ENCODE peak calls at places on chromosomes 2 and 18, in nine cellular contexts. One of them, this sample, is unnamed.

GRCh38 chr2:196592912-196593881 is 46.3 kb upstream of the CCDC150 start:
- DNase-seq in GM13977: peak; percentile 84
- DNase-seq in colonic mucosa: peak; percentile 18
- DNase-seq in sigmoid colon: no peak
- DNase-seq in fibroblast of mammary gland: peak; percentile 37
- DNase-seq in left ventricle myocardium inferior: peak; percentile 40
- DNase-seq in RWPE1: peak; percentile 36
- DNase-seq in stomach: no peak
- DNase-seq in choroid plexus epithelial cell: peak; percentile 51
- DNase-seq in this sample: peak; percentile 53

GRCh38 chr2:151408788-151409600 is 708 bp upstream of the RIF1 start:
- DNase-seq in GM13977: no peak
- DNase-seq in colonic mucosa: no peak
- DNase-seq in sigmoid colon: no peak
- DNase-seq in fibroblast of mammary gland: no peak
- DNase-seq in left ventricle myocardium inferior: no peak
- DNase-seq in RWPE1: no peak
- DNase-seq in stomach: no peak
- DNase-seq in choroid plexus epithelial cell: no peak
- DNase-seq in this sample: no peak

GRCh38 chr2:212354382-212354781 is 184.2 kb downstream of the ERBB4 start:
- DNase-seq in GM13977: no peak
- DNase-seq in colonic mucosa: no peak
- DNase-seq in sigmoid colon: no peak
- DNase-seq in fibroblast of mammary gland: no peak
- DNase-seq in left ventricle myocardium inferior: no peak
- DNase-seq in RWPE1: no peak
- DNase-seq in stomach: no peak
- DNase-seq in choroid plexus epithelial cell: no peak
- DNase-seq in this sample: no peak

GRCh38 chr2:130836501-130837174 is at the start of gene ARHGEF4:
- DNase-seq in GM13977: peak; percentile 80
- DNase-seq in colonic mucosa: peak; percentile 79
- DNase-seq in sigmoid colon: no peak
- DNase-seq in fibroblast of mammary gland: no peak
- DNase-seq in left ventricle myocardium inferior: no peak
- DNase-seq in RWPE1: peak; percentile 75
- DNase-seq in stomach: peak; percentile 70
- DNase-seq in choroid plexus epithelial cell: no peak
- DNase-seq in this sample: no peak

GRCh38 chr2:23803965-23804542 is 122.9 kb downstream of the ATAD2B start:
- DNase-seq in GM13977: no peak
- DNase-seq in colonic mucosa: no peak
- DNase-seq in sigmoid colon: no peak
- DNase-seq in fibroblast of mammary gland: peak; percentile 65
- DNase-seq in left ventricle myocardium inferior: peak; percentile 31
- DNase-seq in RWPE1: no peak
- DNase-seq in stomach: peak; percentile 33
- DNase-seq in choroid plexus epithelial cell: peak; percentile 54
- DNase-seq in this sample: peak; percentile 25

GRCh38 chr2:200247494-200247893 is 59.0 kb upstream of the SPATS2L start:
- DNase-seq in GM13977: no peak
- DNase-seq in colonic mucosa: no peak
- DNase-seq in sigmoid colon: no peak
- DNase-seq in fibroblast of mammary gland: no peak
- DNase-seq in left ventricle myocardium inferior: no peak
- DNase-seq in RWPE1: no peak
- DNase-seq in stomach: no peak
- DNase-seq in choroid plexus epithelial cell: peak; percentile 78
- DNase-seq in this sample: peak; percentile 57

GRCh38 chr18:36315736-36316135 is 18.2 kb downstream of the FHOD3 start:
- DNase-seq in GM13977: no peak
- DNase-seq in colonic mucosa: no peak
- DNase-seq in sigmoid colon: no peak
- DNase-seq in fibroblast of mammary gland: peak; percentile 67
- DNase-seq in left ventricle myocardium inferior: no peak
- DNase-seq in RWPE1: no peak
- DNase-seq in stomach: no peak
- DNase-seq in choroid plexus epithelial cell: no peak
- DNase-seq in this sample: peak; percentile 63

GRCh38 chr18:54257015-54257414 is 12.3 kb upstream of the POLI start:
- DNase-seq in GM13977: no peak
- DNase-seq in colonic mucosa: no peak
- DNase-seq in sigmoid colon: no peak
- DNase-seq in fibroblast of mammary gland: no peak
- DNase-seq in left ventricle myocardium inferior: no peak
- DNase-seq in RWPE1: no peak
- DNase-seq in stomach: no peak
- DNase-seq in choroid plexus epithelial cell: peak; percentile 57
- DNase-seq in this sample: no peak

DNA sequence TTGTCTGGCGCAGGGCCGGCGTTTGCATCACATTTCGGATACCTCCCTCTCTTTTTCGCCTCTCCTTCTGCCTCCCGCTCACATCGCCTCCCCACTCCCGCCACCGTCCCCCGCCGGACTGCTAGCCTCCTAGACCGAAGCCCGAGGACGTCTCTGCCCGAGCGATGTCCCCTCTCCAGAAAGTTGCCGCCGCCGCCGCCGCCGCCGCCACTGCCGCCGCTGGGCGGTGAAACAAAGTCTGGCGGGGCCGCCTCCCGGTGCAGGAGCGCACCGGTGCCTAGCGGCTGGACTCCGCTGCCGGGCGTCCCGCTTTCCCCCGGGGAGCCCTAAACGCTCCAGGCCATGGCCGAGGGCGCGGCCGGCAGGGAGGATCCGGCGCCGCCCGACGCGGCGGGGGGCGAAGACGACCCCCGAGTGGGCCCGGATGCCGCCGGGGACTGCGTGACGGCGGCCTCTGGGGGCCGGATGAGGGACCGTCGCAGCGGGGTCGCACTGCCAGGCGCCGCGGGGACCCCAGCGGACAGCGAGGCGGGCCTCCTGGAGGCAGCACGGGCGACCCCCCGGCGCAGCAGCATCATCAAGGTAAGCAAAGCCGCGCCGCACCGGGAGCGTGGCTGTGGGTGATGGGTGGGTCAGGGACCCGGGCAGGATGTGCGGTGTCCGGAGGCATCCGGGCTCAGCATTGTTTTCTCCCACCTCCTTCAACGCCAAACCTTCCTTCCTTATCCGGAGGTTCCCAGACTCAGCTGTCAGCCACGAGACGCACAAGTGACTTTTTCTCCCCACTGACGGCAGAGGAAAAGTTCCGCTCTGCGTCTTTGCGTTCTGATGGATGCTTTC is 585 bp downstream of the PLCL1 start:
- DNase-seq in GM13977: peak; percentile 47
- DNase-seq in colonic mucosa: peak; percentile 29
- DNase-seq in sigmoid colon: peak; percentile 80
- DNase-seq in fibroblast of mammary gland: no peak
- DNase-seq in left ventricle myocardium inferior: peak; percentile 22
- DNase-seq in RWPE1: no peak
- DNase-seq in stomach: no peak
- DNase-seq in choroid plexus epithelial cell: peak; percentile 10
- DNase-seq in this sample: peak; percentile 13
- TF ChIP-seq CTCF in GM13977: no peak
- TF ChIP-seq CTCF in colonic mucosa: no peak
- TF ChIP-seq CTCF in sigmoid colon: no peak
- TF ChIP-seq CTCF in fibroblast of mammary gland: no peak
- TF ChIP-seq CTCF in left ventricle myocardium inferior: peak; percentile 26
- TF ChIP-seq CTCF in RWPE1: no peak
- TF ChIP-seq CTCF in stomach: peak; percentile 4
- TF ChIP-seq CTCF in choroid plexus epithelial cell: no peak
- TF ChIP-seq CTCF in this sample: no peak

DNA sequence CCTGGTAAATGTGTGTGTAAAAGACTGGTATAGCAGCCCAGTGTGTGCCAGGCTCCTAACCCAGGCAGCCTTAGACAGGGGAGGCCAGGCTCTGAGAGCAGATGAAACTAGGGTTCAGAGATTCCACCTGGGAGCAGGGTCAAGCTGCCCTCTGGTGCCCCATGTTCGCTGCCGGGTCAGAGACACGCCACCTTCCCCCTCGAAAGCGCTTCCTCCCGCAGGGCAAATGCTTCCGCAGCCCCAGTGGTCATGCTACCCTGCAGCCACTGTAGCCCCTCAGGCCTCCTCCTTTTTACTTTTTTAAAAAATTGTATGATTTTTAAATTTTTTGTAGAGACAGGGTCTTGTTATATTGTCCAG is 10.6 kb upstream of the KLF11 start:
- DNase-seq in GM13977: no peak
- DNase-seq in colonic mucosa: no peak
- DNase-seq in sigmoid colon: no peak
- DNase-seq in fibroblast of mammary gland: no peak
- DNase-seq in left ventricle myocardium inferior: no peak
- DNase-seq in RWPE1: no peak
- DNase-seq in stomach: no peak
- DNase-seq in choroid plexus epithelial cell: no peak
- DNase-seq in this sample: no peak
- TF ChIP-seq CTCF in GM13977: no peak
- TF ChIP-seq CTCF in colonic mucosa: no peak
- TF ChIP-seq CTCF in sigmoid colon: no peak
- TF ChIP-seq CTCF in fibroblast of mammary gland: no peak
- TF ChIP-seq CTCF in left ventricle myocardium inferior: no peak
- TF ChIP-seq CTCF in RWPE1: no peak
- TF ChIP-seq CTCF in stomach: no peak
- TF ChIP-seq CTCF in choroid plexus epithelial cell: no peak
- TF ChIP-seq CTCF in this sample: no peak

GRCh38 chr2:170152421-170152820 is 25.5 kb upstream of the MYO3B start:
- DNase-seq in GM13977: no peak
- DNase-seq in colonic mucosa: no peak
- DNase-seq in sigmoid colon: no peak
- DNase-seq in fibroblast of mammary gland: no peak
- DNase-seq in left ventricle myocardium inferior: no peak
- DNase-seq in RWPE1: no peak
- DNase-seq in stomach: no peak
- DNase-seq in choroid plexus epithelial cell: no peak
- DNase-seq in this sample: no peak

GRCh38 chr2:170155723-170156253 is 22.2 kb upstream of the MYO3B start:
- DNase-seq in GM13977: no peak
- DNase-seq in colonic mucosa: no peak
- DNase-seq in sigmoid colon: no peak
- DNase-seq in fibroblast of mammary gland: no peak
- DNase-seq in left ventricle myocardium inferior: no peak
- DNase-seq in RWPE1: no peak
- DNase-seq in stomach: no peak
- DNase-seq in choroid plexus epithelial cell: no peak
- DNase-seq in this sample: no peak

GRCh38 chr2:170156592-170156991 is 21.4 kb upstream of the MYO3B start:
- DNase-seq in GM13977: no peak
- DNase-seq in colonic mucosa: no peak
- DNase-seq in sigmoid colon: no peak
- DNase-seq in fibroblast of mammary gland: no peak
- DNase-seq in left ventricle myocardium inferior: no peak
- DNase-seq in RWPE1: no peak
- DNase-seq in stomach: no peak
- DNase-seq in choroid plexus epithelial cell: no peak
- DNase-seq in this sample: no peak

GRCh38 chr2:170157025-170157684 is 20.8 kb upstream of the MYO3B start:
- DNase-seq in GM13977: no peak
- DNase-seq in colonic mucosa: no peak
- DNase-seq in sigmoid colon: no peak
- DNase-seq in fibroblast of mammary gland: peak; percentile 64
- DNase-seq in left ventricle myocardium inferior: no peak
- DNase-seq in RWPE1: no peak
- DNase-seq in stomach: no peak
- DNase-seq in choroid plexus epithelial cell: peak; percentile 55
- DNase-seq in this sample: peak; percentile 62

DNA sequence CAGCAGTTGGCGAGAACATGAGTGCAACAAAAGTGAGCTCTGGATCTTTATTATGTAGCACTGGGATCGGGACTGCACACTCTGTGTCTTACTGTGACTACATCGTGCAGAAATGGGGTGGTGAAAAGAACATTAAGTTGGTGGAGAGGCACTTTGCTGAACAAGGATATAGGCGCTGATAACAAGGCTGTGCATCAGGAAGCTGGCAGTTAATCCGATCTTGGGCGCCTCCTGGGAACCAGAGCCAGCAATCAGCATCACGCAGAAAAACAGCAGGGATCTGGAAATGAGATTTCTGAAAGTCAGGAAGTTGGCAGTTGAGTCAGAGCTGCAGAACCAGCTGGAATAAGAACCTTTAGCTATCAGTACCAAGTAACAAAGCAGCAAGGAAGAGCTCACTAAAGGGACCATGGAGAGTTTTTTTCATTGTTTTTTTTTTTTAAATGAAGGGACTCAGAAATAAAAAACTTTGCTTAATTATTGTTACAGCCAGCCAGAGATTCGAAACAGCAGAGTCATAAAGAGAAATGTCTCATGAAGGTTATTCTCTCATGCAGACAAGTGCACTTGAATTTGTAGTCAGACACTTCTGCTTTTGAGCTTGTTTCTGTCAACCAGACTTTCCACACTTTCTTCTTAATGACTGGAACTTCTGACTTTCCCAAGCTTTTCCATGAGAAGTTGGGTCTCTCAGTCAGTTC is 22.8 kb upstream of the MYO3B start:
- DNase-seq in GM13977: peak; percentile 54
- DNase-seq in colonic mucosa: no peak
- DNase-seq in sigmoid colon: no peak
- DNase-seq in fibroblast of mammary gland: peak; percentile 60
- DNase-seq in left ventricle myocardium inferior: no peak
- DNase-seq in RWPE1: no peak
- DNase-seq in stomach: no peak
- DNase-seq in choroid plexus epithelial cell: peak; percentile 63
- DNase-seq in this sample: peak; percentile 72
- TF ChIP-seq CTCF in GM13977: no peak
- TF ChIP-seq CTCF in colonic mucosa: no peak
- TF ChIP-seq CTCF in sigmoid colon: no peak
- TF ChIP-seq CTCF in fibroblast of mammary gland: peak; percentile 1
- TF ChIP-seq CTCF in left ventricle myocardium inferior: no peak
- TF ChIP-seq CTCF in RWPE1: no peak
- TF ChIP-seq CTCF in stomach: no peak
- TF ChIP-seq CTCF in choroid plexus epithelial cell: peak; percentile 11
- TF ChIP-seq CTCF in this sample: no peak

DNA sequence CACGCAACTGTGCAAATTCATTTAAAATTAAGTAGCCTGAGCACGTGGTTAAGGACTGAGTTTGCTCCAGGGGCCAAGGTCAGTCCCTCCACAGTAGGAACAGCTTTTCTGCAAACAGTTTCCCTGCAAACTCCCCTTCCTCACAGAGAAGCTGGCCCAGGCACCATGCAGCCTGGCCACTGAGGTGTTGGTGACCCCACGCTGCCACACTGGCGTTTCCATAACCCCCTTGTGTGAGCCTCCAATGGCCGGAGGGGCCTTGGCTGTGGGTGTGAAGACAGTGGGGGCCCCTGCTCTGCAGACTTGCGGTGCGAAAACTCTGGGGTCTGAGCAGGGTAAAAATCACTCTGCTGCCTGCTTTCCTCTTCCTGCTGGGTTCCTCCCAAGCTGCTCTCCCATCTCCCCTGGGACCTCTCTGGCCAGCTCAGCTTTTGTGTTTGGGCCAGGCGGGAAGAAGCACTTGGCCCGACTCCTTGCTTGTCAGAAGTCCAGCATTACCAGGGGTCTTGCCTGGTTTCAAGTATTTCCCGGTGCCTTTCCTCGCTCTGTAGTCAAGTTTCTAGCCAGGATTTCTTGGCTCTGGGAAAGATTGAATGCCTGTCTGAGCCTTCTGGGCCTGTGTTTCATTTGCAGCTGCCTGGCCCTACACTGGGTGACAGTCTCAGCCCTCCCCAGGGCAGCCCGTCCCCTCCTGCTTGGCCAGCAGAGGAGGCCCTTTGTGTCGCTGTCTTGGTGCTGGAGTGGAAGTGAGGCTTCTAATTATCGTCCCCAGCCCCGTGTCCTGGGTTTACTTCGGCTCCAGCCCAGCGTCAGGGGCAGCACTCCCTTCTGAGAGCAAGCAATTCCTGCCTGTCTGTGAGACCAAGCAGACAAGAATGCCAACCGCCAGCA is 131.4 kb upstream of the SLC1A4 start:
- DNase-seq in GM13977: no peak
- DNase-seq in colonic mucosa: peak; percentile 44
- DNase-seq in sigmoid colon: peak; percentile 80
- DNase-seq in fibroblast of mammary gland: peak; percentile 94
- DNase-seq in left ventricle myocardium inferior: peak; percentile 67
- DNase-seq in RWPE1: no peak
- DNase-seq in stomach: no peak
- DNase-seq in choroid plexus epithelial cell: peak; percentile 68
- DNase-seq in this sample: peak; percentile 67
- TF ChIP-seq CTCF in GM13977: no peak
- TF ChIP-seq CTCF in colonic mucosa: no peak
- TF ChIP-seq CTCF in sigmoid colon: no peak
- TF ChIP-seq CTCF in fibroblast of mammary gland: no peak
- TF ChIP-seq CTCF in left ventricle myocardium inferior: no peak
- TF ChIP-seq CTCF in RWPE1: no peak
- TF ChIP-seq CTCF in stomach: no peak
- TF ChIP-seq CTCF in choroid plexus epithelial cell: no peak
- TF ChIP-seq CTCF in this sample: no peak